ENCODE peak calls at places on chromosomes 16 and 17, in five cellular contexts. R is epithelial cell of esophagus, J is GM06990, T is AG04449, A is endodermal cell. Q is an unnamed sample.

GRCh38 chr17:751269-752001 is 629 bp downstream of the GEMIN4 start:
- DNase-seq in R (peak), J (peak), T (no peak), A (peak), Q (peak)

GRCh38 chr17:7589204-7589868 is 558 bp downstream of the SOX15 start:
- DNase-seq in R (peak), J (peak), T (no peak), A (peak), Q (peak)

GRCh38 chr17:29579866-29580771 is 9.3 kb downstream of the GIT1 start:
- DNase-seq in R (peak), J (peak), T (no peak), A (peak), Q (peak)

GRCh38 chr16:27638833-27639587 is 89.1 kb downstream of the KATNIP start:
- DNase-seq in R (peak), J (no peak), T (no peak), A (no peak), Q (no peak)

GRCh38 chr17:36534117-36534880 is at the start of gene MYO19:
- DNase-seq in R (peak), J (no peak), T (no peak), A (peak), Q (peak)

GRCh38 chr17:60463157-60463820 is 41.0 kb downstream of the CHCT1 start:
- DNase-seq in R (no peak), J (no peak), T (no peak), A (no peak), Q (no peak)

GRCh38 chr17:12421077-12421476 is 244.6 kb upstream of the MYOCD start:
- DNase-seq in R (no peak), J (no peak), T (no peak), A (no peak), Q (no peak)

GRCh38 chr17:78414178-78415162 is 36.0 kb downstream of the PGS1 start:
- DNase-seq in R (no peak), J (no peak), T (no peak), A (no peak), Q (no peak)

GRCh38 chr16:50265260-50265659 is 1.1 kb upstream of the ADCY7 start:
- DNase-seq in R (peak), J (peak), T (no peak), A (peak), Q (peak)

GRCh38 chr17:67375054-67375427 is 2.0 kb upstream of the PITPNC1 start:
- DNase-seq in R (no peak), J (no peak), T (no peak), A (no peak), Q (no peak)

GRCh38 chr17:42459983-42460300 is 1.3 kb downstream of the ATP6V0A1 start:
- DNase-seq in R (peak), J (peak), T (no peak), A (no peak), Q (peak)

GRCh38 chr16:882256-882655 is 81.7 kb upstream of the GNG13 start:
- DNase-seq in R (no peak), J (no peak), T (no peak), A (no peak), Q (no peak)

GRCh38 chr16:60729052-60729451 is 1307.2 kb downstream of the CDH8 start:
- DNase-seq in R (no peak), J (no peak), T (no peak), A (no peak), Q (peak)

GRCh38 chr16:4883501-4883900 is 36.2 kb downstream of the UBN1 start:
- DNase-seq in R (no peak), J (no peak), T (no peak), A (no peak), Q (no peak)

GRCh38 chr16:51039638-51040331 is 111.3 kb downstream of the SALL1 start:
- DNase-seq in R (no peak), J (no peak), T (no peak), A (peak), Q (no peak)

GRCh38 chr17:15414502-15415348 is 52.7 kb downstream of the CDRT4 start:
- DNase-seq in R (no peak), J (no peak), T (no peak), A (no peak), Q (no peak)

GRCh38 chr16:82751020-82751419 is 124.3 kb downstream of the CDH13 start:
- DNase-seq in R (no peak), J (no peak), T (no peak), A (no peak), Q (no peak)

GRCh38 chr17:10631048-10631700 is 25.9 kb downstream of the MYH3 start:
- DNase-seq in R (peak), J (no peak), T (no peak), A (peak), Q (peak)

GRCh38 chr17:12963505-12963904 is 54.3 kb downstream of the ELAC2 start:
- DNase-seq in R (no peak), J (no peak), T (no peak), A (no peak), Q (no peak)

GRCh38 chr17:43094129-43094834 is 30.9 kb downstream of the BRCA1 start:
- DNase-seq in R (no peak), J (no peak), T (no peak), A (no peak), Q (peak)

GRCh38 chr16:57265850-57266530 is 18.5 kb downstream of the PLLP start:
- DNase-seq in R (peak), J (no peak), T (no peak), A (no peak), Q (no peak)

GRCh38 chr17:58411408-58411894 is 5.9 kb downstream of the RNF43 start:
- DNase-seq in R (peak), J (no peak), T (no peak), A (no peak), Q (no peak)

GRCh38 chr17:44804301-44805061 is 25.6 kb downstream of the GJC1 start:
- DNase-seq in R (no peak), J (no peak), T (no peak), A (no peak), Q (peak)

GRCh38 chr16:71767060-71767900 is 41.4 kb downstream of the AP1G1 start:
- DNase-seq in R (no peak), J (no peak), T (no peak), A (no peak), Q (no peak)

GRCh38 chr16:2048116-2048543 is 345 bp downstream of the TSC2 start:
- DNase-seq in R (no peak), J (no peak), T (no peak), A (no peak), Q (no peak)

GRCh38 chr16:69145658-69146057 is 13.2 kb downstream of the UTP4 start:
- DNase-seq in R (no peak), J (no peak), T (no peak), A (no peak), Q (no peak)

GRCh38 chr17:4710693-4711634 is 532 bp downstream of the ARRB2 start:
- DNase-seq in R (no peak), J (no peak), T (no peak), A (no peak), Q (no peak)
- TF ChIP-seq CTCF in R (no peak), J (no peak), T (no peak), A (no peak), Q (no peak)

GRCh38 chr17:34756670-34757021 is 177.3 kb downstream of the TMEM132E start:
- DNase-seq in R (no peak), J (no peak), T (no peak), A (peak), Q (no peak)

GRCh38 chr17:34757106-34757505 is 177.7 kb downstream of the TMEM132E start:
- DNase-seq in R (no peak), J (no peak), T (no peak), A (no peak), Q (no peak)

GRCh38 chr17:34758316-34758715 is 178.9 kb downstream of the TMEM132E start:
- DNase-seq in R (no peak), J (no peak), T (no peak), A (no peak), Q (no peak)

GRCh38 chr17:34758747-34759146 is 179.4 kb downstream of the TMEM132E start:
- DNase-seq in R (no peak), J (no peak), T (no peak), A (no peak), Q (no peak)

GRCh38 chr17:34757611-34758010 is 178.2 kb downstream of the TMEM132E start:
- DNase-seq in R (no peak), J (no peak), T (no peak), A (no peak), Q (no peak)
- H3K4me3 ChIP-seq in R (no peak), J (no peak), T (no peak), A (no peak), Q (no peak)

GRCh38 chr17:28407130-28407973 is 1.3 kb upstream of the SLC46A1 start:
- DNase-seq in R (peak), J (no peak), T (no peak), A (peak), Q (no peak)
- TF ChIP-seq CTCF in R (peak), J (no peak), T (no peak), A (peak), Q (no peak)

DNA sequence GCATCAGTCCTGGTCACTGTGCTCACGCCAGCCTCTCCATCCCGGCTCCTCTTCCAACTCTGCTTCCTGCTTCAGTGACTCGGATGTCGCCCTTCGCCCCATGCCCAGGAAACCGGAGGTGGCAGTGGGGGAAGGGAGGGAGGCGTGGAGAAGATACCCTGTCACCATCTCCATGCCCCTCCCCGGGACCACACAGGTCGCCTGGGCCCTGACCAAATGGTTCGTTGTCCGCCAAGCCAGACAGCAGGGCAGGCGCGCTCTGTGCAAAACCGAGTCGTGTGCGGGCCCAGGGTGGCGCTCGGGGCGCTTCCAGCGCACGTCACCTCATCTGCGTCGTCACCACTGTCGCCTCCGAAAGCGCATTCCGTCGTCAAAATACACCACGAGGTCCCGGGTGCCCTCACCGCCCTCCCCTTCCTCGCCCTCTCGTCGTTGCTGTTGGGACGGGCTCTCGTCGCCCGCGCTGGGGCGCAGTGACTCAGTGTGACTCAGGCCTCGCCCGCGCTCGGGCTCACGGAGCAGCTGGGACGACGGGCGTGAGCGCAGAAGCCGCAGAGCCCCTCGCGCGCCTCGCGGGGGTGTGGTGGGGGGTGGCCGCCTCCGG is 39.2 kb downstream of the ZNF778 start:
- DNase-seq in R (peak), J (no peak), T (no peak), A (peak), Q (peak)
- H3K4me3 ChIP-seq in R (peak), J (no peak), T (peak), A (no peak), Q (peak)

DNA sequence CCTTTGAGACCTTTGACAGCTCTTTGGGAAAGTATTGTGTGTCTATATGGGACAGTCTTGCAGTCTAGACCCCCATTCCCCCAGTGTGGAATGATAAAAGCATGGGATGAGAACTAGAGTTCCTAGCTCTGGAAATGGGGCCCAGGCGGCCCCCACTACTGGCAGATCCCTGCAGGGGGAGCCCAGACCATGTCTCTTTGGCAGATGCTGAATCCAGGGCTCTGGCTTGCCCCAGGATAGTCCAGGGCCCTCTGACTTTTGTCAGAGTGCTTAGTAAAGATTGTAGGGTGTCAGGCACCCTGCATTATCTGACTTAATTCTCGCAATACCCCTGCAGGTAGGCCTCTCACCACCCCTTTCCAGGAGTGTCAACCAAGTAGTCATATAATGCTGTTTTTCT is 8.3 kb downstream of the ALKBH5 start:
- DNase-seq in R (no peak), J (no peak), T (no peak), A (peak), Q (no peak)
- TF ChIP-seq CTCF in R (peak), J (peak), T (no peak), A (peak), Q (peak)

GRCh38 chr17:76492250-76492988 is 8.8 kb downstream of the RHBDF2 start:
- DNase-seq in R (peak), J (peak), T (no peak), A (no peak), Q (no peak)

GRCh38 chr17:76490112-76490710 is 11.0 kb downstream of the RHBDF2 start:
- DNase-seq in R (no peak), J (no peak), T (no peak), A (no peak), Q (no peak)

GRCh38 chr17:76493505-76494167 is 7.6 kb downstream of the RHBDF2 start:
- DNase-seq in R (no peak), J (peak), T (no peak), A (no peak), Q (no peak)

GRCh38 chr17:76492989-76493501 is 8.2 kb downstream of the RHBDF2 start:
- DNase-seq in R (peak), J (peak), T (no peak), A (no peak), Q (peak)

GRCh38 chr17:76491271-76492184 is 9.7 kb downstream of the RHBDF2 start:
- DNase-seq in R (no peak), J (no peak), T (no peak), A (no peak), Q (no peak)
- H3K4me3 ChIP-seq in R (no peak), J (no peak), T (no peak), A (no peak), Q (no peak)

GRCh38 chr16:54140057-54140787 is 146.4 kb downstream of the IRX3 start:
- DNase-seq in R (no peak), J (no peak), T (no peak), A (peak), Q (no peak)
- TF ChIP-seq CTCF in R (no peak), J (no peak), T (no peak), A (peak), Q (no peak)

DNA sequence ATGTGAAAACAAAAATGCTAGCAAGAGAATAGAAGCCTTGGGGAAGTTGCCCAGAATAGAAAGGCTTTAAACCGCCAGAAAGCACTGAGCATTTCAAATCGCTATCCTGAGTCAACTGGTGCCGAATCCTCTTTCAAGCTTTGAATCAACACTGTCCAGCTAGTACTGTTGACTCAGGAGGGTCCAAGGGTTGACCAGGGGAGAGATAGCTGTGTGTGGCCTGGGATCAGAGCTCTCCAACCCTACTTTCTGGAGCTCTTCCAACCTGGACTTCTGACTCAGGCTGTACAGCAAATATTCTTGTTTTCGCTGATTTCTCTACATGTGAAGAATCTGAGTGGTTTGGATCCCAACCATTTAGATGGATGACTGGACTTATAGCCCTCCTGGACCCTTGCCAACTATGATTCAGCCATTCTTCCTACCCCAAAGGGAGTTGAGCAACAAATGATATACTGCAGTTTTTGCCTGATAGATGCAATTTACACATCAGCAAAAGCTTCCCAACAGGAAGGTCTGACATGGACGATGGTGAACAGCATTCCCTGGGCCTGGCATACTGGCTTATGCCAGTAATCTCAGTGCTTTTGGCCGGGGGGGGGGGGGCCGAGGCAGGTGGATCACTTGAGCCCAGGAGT is 154.0 kb upstream of the SDK2 start:
- DNase-seq in R (peak), J (no peak), T (peak), A (no peak), Q (peak)
- H3K4me3 ChIP-seq in R (no peak), J (no peak), T (no peak), A (no peak), Q (no peak)

Q was measured in astrocyte of the spinal cord.